ENCODE peak calls at places on chromosomes 5 and 9, in eight cellular contexts. I is left ventricle myocardium inferior; C is left kidney; X is HT-29; R is transverse colon; J is islet precursor cell; H is Kasumi-1; P is activated CD4-positive, alpha-beta T cell treated with anti-CD3 and anti-CD28 coated beads for 24 hours. W is an unnamed sample.
A peak's percentile ranks its signal among the peaks of the same experiment; 100 is the strongest.

GRCh38 chr5:53997736-53998627 is 312.4 kb downstream of the ARL15 start:
- DNase-seq in I (no peak), C (no peak), X (no peak), R (no peak), J (no peak), H (no peak), P (no peak), W (no peak)

GRCh38 chr5:40495172-40495699 is 184.5 kb upstream of the PTGER4 start:
- DNase-seq in I (no peak), C (no peak), X (no peak), R (no peak), J (no peak), H (no peak), P (no peak), W (no peak)

GRCh38 chr9:138098908-138099791 is 221.6 kb downstream of the CACNA1B start:
- DNase-seq in I (no peak), C (no peak), X (no peak), R (no peak), J (peak; percentile 35), H (no peak), P (no peak), W (no peak)

GRCh38 chr9:93247099-93247865 is 63.3 kb downstream of the WNK2 start:
- DNase-seq in I (no peak), C (no peak), X (no peak), R (no peak), J (no peak), H (no peak), P (no peak), W (no peak)

GRCh38 chr9:129458155-129458661 is 162.7 kb downstream of the C9orf50 start:
- DNase-seq in I (no peak), C (peak; percentile 77), X (peak; percentile 54), R (peak; percentile 54), J (no peak), H (peak; percentile 28), P (no peak), W (peak; percentile 85)

GRCh38 chr5:158995694-158996173 is 104.0 kb downstream of the EBF1 start:
- DNase-seq in I (no peak), C (no peak), X (no peak), R (no peak), J (no peak), H (no peak), P (no peak), W (no peak)

GRCh38 chr5:103393131-103393754 is 134.7 kb downstream of the MACIR start:
- DNase-seq in I (peak; percentile 16), C (peak; percentile 64), X (no peak), R (no peak), J (peak; percentile 60), H (peak; percentile 91), P (no peak), W (no peak)

GRCh38 chr9:126618590-126619335 is 5.0 kb downstream of the LMX1B start:
- DNase-seq in I (no peak), C (peak; percentile 64), X (no peak), R (no peak), J (no peak), H (no peak), P (no peak), W (no peak)

GRCh38 chr9:133700861-133701320 is 37.3 kb downstream of the SARDH start:
- DNase-seq in I (no peak), C (peak; percentile 72), X (no peak), R (no peak), J (no peak), H (no peak), P (no peak), W (no peak)

GRCh38 chr5:19322716-19323485 is 665.1 kb downstream of the CDH18 start:
- DNase-seq in I (no peak), C (peak; percentile 16), X (peak; percentile 45), R (no peak), J (peak; percentile 86), H (no peak), P (no peak), W (no peak)

GRCh38 chr5:96997265-96997859 is 61.5 kb downstream of the LNPEP start:
- DNase-seq in I (no peak), C (peak; percentile 77), X (peak; percentile 71), R (no peak), J (no peak), H (peak; percentile 76), P (peak; percentile 8), W (peak; percentile 44)

GRCh38 chr5:34486160-34486765 is 169.9 kb upstream of the RAI14 start:
- DNase-seq in I (peak; percentile 75), C (peak; percentile 94), X (peak; percentile 96), R (peak; percentile 78), J (peak; percentile 90), H (peak; percentile 83), P (peak; percentile 52), W (peak; percentile 79)

GRCh38 chr5:161258438-161258837 is 288.1 kb downstream of the GABRB2 start:
- DNase-seq in I (no peak), C (no peak), X (no peak), R (no peak), J (no peak), H (no peak), P (no peak), W (no peak)

GRCh38 chr5:35598707-35599370 is 18.8 kb upstream of the SPEF2 start:
- DNase-seq in I (no peak), C (peak; percentile 1), X (peak; percentile 80), R (peak; percentile 53), J (no peak), H (no peak), P (no peak), W (no peak)

GRCh38 chr9:131747352-131747751 is 7.5 kb upstream of the RAPGEF1 start:
- DNase-seq in I (no peak), C (peak; percentile 56), X (peak; percentile 63), R (no peak), J (no peak), H (peak; percentile 77), P (no peak), W (no peak)

GRCh38 chr5:93874080-93874479 is 132.7 kb upstream of the POU5F2 start:
- DNase-seq in I (no peak), C (no peak), X (no peak), R (no peak), J (no peak), H (no peak), P (no peak), W (no peak)

GRCh38 chr9:82299870-82300269 is 311.3 kb downstream of the SPATA31D1 start:
- DNase-seq in I (no peak), C (no peak), X (no peak), R (no peak), J (no peak), H (no peak), P (no peak), W (no peak)

GRCh38 chr5:127871448-127872153 is 168.4 kb downstream of the CCDC192 start:
- DNase-seq in I (no peak), C (no peak), X (no peak), R (no peak), J (no peak), H (no peak), P (no peak), W (no peak)

GRCh38 chr9:114005371-114006154 is 72.5 kb downstream of the AMBP start:
- DNase-seq in I (no peak), C (no peak), X (no peak), R (no peak), J (no peak), H (no peak), P (no peak), W (no peak)

GRCh38 chr5:63563008-63563917 is 399.0 kb downstream of the HTR1A start:
- DNase-seq in I (no peak), C (peak; percentile 18), X (no peak), R (no peak), J (no peak), H (no peak), P (no peak), W (no peak)

GRCh38 chr5:99025298-99026045 is 96.7 kb upstream of the CHD1 start:
- DNase-seq in I (no peak), C (peak; percentile 51), X (peak; percentile 74), R (peak; percentile 50), J (no peak), H (no peak), P (no peak), W (no peak)

GRCh38 chr9:842918-843468 is 1.5 kb downstream of the DMRT1 start:
- DNase-seq in I (no peak), C (peak; percentile 31), X (no peak), R (no peak), J (peak; percentile 54), H (no peak), P (no peak), W (no peak)

GRCh38 chr9:2568689-2569088 is 52.9 kb upstream of the VLDLR start:
- DNase-seq in I (no peak), C (no peak), X (peak; percentile 34), R (no peak), J (peak; percentile 71), H (no peak), P (no peak), W (no peak)

GRCh38 chr9:121360975-121361374 is 9.1 kb downstream of the STOM start:
- DNase-seq in I (no peak), C (no peak), X (no peak), R (no peak), J (no peak), H (no peak), P (no peak), W (no peak)